ENCODE peak calls at places on chromosome 17, in five cellular contexts. R is stomach, U is AG04449, W is GM12865, N is dorsolateral prefrontal cortex. S is an unnamed sample.

GRCh38 chr17:81683584-81684441 is at the start of the genes ARL16 and HGS:
- DNase-seq in R (peak), U (peak), W (peak), N (peak), S (peak)

GRCh38 chr17:38898812-38899348 is 26.5 kb upstream of the LASP1NB start:
- DNase-seq in R (peak), U (no peak), W (peak), N (no peak), S (no peak)

GRCh38 chr17:8103549-8103948 is 14.8 kb downstream of the ALOXE3 start:
- DNase-seq in R (peak), U (no peak), W (no peak), N (no peak), S (no peak)

GRCh38 chr17:64492481-64493109 is 4.3 kb downstream of the POLG2 start:
- DNase-seq in R (no peak), U (no peak), W (peak), N (no peak), S (no peak)

GRCh38 chr17:40437095-40437732 is 6.0 kb upstream of the IGFBP4 start:
- DNase-seq in R (no peak), U (no peak), W (no peak), N (no peak), S (no peak)

GRCh38 chr17:68832140-68832871 is 122.9 kb downstream of the ABCA8 start:
- DNase-seq in R (no peak), U (no peak), W (no peak), N (no peak), S (no peak)

GRCh38 chr17:57939797-57940196 is 15.4 kb downstream of the CUEDC1 start:
- DNase-seq in R (no peak), U (no peak), W (peak), N (no peak), S (no peak)

GRCh38 chr17:16943541-16944333 is 28.2 kb downstream of the TNFRSF13B start:
- DNase-seq in R (peak), U (no peak), W (no peak), N (peak), S (no peak)

GRCh38 chr17:11535231-11535630 is 63.0 kb upstream of the DNAH9 start:
- DNase-seq in R (no peak), U (no peak), W (peak), N (no peak), S (no peak)

GRCh38 chr17:79804856-79805696 is 8.2 kb upstream of the CBX8 start:
- DNase-seq in R (no peak), U (no peak), W (peak), N (no peak), S (no peak)

GRCh38 chr17:66675991-66676371 is 158.9 kb upstream of the CACNG5 start:
- DNase-seq in R (peak), U (no peak), W (no peak), N (peak), S (no peak)

GRCh38 chr17:13490427-13490826 is 111.3 kb downstream of the HS3ST3A1 start:
- DNase-seq in R (no peak), U (no peak), W (no peak), N (no peak), S (no peak)

GRCh38 chr17:59423137-59423703 is 91.8 kb downstream of the YPEL2 start:
- DNase-seq in R (no peak), U (no peak), W (no peak), N (peak), S (peak)

GRCh38 chr17:9225305-9226101 is 204.2 kb downstream of the NTN1 start:
- DNase-seq in R (no peak), U (no peak), W (no peak), N (no peak), S (no peak)

GRCh38 chr17:40953876-40954275 is 12.9 kb downstream of the KRT39 start:
- DNase-seq in R (no peak), U (peak), W (no peak), N (no peak), S (peak)

DNA sequence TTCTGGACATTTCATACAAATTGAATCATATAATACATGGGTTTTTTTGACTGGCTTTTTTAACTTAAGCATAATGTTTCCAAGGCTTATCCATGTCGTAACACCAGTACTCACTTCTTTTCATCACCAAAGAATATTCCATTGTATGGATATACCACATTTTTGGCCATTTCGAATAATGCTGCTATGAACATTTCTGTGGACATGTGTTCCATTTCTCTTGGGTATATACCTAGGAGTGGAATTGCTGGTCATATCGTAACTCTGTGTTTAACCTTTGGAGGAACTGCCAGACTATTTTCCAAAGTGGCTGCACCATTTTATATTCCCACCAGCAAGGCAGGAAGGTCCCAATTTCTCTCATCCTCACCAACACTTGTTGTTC is 46.0 kb upstream of the WSB1 start:
- DNase-seq in R (no peak), U (no peak), W (no peak), N (no peak), S (no peak)
- H3K4me3 ChIP-seq in R (no peak), U (no peak), W (no peak), N (no peak), S (no peak)

GRCh38 chr17:51487947-51488346 is 227.6 kb downstream of the UTP18 start:
- DNase-seq in R (no peak), U (no peak), W (peak), N (no peak), S (no peak)
- TF ChIP-seq CTCF in R (no peak), U (no peak), W (peak), N (no peak), S (no peak)

GRCh38 chr17:47864791-47865216 is 13.8 kb upstream of the SP6 start:
- DNase-seq in R (no peak), U (no peak), W (no peak), N (no peak), S (no peak)
- H3K4me3 ChIP-seq in R (no peak), U (no peak), W (no peak), N (no peak), S (no peak)

DNA sequence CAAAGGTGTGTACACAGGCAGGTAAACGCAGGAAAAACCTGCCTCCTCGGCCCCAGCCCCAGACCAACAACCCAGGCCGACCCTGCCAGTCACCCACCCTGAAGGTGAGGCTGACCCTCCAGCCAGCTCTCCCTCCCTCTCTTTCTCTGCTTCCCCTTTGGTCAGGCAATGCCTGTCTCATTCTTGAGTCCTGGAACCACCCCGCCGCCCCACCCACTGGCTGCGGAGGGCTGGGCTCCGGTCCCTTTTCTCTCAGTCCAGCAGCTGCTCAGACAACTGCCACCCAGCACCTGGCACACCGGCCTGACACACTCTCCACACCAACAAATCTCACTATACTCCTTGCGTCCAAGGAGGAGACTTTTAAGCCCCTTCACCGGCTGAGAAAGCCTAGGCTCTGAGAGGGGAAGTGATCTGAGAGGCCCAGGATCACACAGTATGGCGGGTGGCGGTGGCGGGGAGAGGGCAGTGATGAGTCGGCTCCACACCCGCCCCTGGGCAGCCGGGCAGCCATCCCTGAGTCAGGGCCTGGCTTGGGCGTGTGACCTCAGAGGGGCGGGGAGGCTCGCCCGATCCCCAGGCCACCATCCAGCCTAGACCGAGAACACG is 687 bp downstream of the FLII start:
- DNase-seq in R (peak), U (no peak), W (peak), N (peak), S (peak)
- TF ChIP-seq CTCF in R (no peak), U (no peak), W (no peak), N (no peak), S (no peak)

GRCh38 chr17:74452841-74453661 is 13.4 kb upstream of the CD300A start:
- DNase-seq in R (no peak), U (no peak), W (no peak), N (no peak), S (no peak)

GRCh38 chr17:74452027-74452840 is 14.2 kb upstream of the CD300A start:
- DNase-seq in R (no peak), U (no peak), W (no peak), N (no peak), S (no peak)

GRCh38 chr17:74450231-74450630 is 16.2 kb upstream of the CD300A start:
- DNase-seq in R (no peak), U (no peak), W (no peak), N (no peak), S (no peak)

GRCh38 chr17:74450925-74451403 is 15.5 kb upstream of the CD300A start:
- DNase-seq in R (no peak), U (no peak), W (no peak), N (no peak), S (no peak)

GRCh38 chr17:74451557-74451956 is 14.9 kb upstream of the CD300A start:
- DNase-seq in R (no peak), U (no peak), W (no peak), N (no peak), S (no peak)
- H3K4me3 ChIP-seq in R (no peak), U (no peak), W (no peak), N (no peak), S (no peak)

DNA sequence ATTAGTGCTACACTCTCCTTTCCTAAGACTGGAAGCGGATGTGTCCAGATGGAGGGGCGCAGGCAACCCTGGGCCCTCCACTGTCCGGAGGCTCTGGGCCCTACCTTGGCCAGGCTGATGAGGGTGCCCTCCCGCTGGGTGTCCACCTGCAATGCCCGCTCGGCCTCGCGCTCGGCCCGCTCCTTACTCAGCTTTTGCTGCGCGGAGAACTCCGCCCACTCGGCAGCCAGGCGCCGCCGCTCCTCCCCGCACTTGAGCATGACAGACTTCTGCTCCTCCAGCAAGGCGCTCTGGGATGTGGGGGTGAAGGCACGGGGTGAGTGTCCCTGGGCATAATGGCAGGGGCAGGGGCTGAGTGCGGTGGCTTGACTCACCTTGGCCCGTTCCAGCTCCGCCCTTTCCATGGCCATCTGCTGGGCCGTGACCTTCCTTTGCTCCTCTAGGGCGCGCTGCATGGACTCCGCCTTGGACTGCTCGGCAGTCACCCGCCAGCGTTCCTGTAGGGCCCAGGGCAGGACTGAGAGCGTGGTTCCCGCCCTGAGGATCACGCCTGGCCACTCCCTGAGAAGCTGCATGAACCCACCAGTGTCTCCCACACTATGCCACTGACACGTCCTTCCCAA is 10.1 kb upstream of the MRPL38 start:
- DNase-seq in R (no peak), U (no peak), W (no peak), N (peak), S (no peak)
- TF ChIP-seq CTCF in R (no peak), U (no peak), W (no peak), N (no peak), S (no peak)

GRCh38 chr17:78343099-78343432 is 16.8 kb downstream of the SOCS3 start:
- DNase-seq in R (peak), U (no peak), W (no peak), N (no peak), S (peak)

GRCh38 chr17:78344666-78345065 is 15.2 kb downstream of the SOCS3 start:
- DNase-seq in R (no peak), U (no peak), W (no peak), N (no peak), S (no peak)

GRCh38 chr17:78342438-78343098 is 17.3 kb downstream of the SOCS3 start:
- DNase-seq in R (no peak), U (no peak), W (no peak), N (no peak), S (peak)

GRCh38 chr17:78345172-78345571 is 14.7 kb downstream of the SOCS3 start:
- DNase-seq in R (no peak), U (no peak), W (no peak), N (no peak), S (no peak)

GRCh38 chr17:78343433-78344201 is 16.3 kb downstream of the SOCS3 start:
- DNase-seq in R (peak), U (no peak), W (peak), N (no peak), S (no peak)
- H3K4me3 ChIP-seq in R (no peak), U (no peak), W (no peak), N (no peak), S (peak)

DNA sequence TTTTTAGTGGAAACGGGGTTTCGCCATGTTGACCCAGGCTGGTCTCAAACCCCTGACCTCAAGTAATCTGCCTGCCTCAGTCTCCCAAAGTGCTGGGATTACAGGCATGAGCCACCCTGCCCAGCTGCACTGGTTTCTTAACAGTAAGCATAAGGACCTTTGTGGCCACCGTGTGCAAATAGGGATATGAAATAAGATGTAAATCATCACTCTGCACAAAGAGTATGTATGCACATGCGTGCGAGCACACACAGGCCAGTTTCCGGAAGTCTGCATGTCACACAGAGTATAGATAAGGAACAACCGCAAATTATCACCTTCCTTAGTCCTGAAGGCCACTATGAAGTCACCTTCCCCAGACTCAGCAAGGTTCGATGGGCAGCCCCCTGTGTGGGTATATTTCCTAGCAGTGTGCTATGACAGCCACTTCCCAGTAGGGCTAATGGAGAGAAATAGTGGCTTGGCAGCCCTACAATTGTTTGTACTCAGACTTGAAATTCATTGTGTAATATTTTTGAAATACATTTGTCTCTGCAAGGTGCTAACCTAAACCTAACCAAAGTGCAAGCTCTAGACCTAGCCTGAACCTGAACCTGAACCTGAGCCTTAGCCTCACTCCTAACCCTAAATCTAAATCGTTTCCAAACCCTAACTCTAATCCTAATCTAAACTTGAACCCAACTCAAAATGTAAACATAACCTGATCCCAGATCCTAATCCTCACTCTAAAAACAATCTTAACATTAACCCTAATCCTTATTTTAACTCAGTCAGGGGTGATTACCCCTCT is 48.4 kb upstream of the SKAP1 start:
- DNase-seq in R (no peak), U (no peak), W (peak), N (no peak), S (peak)
- TF ChIP-seq CTCF in R (no peak), U (no peak), W (no peak), N (no peak), S (peak)